ENCODE peak calls at places on chromosomes 4 and X, in six cellular contexts. One of them, this sample, is unnamed.

GRCh38 chr4:55127521-55127920 is 2.1 kb upstream of the KDR start:
- DNase-seq in H1: no peak
- DNase-seq in stomach: no peak
- DNase-seq in transverse colon: no peak
- DNase-seq in sigmoid colon: no peak
- DNase-seq in HCT116: no peak
- DNase-seq in this sample: no peak

GRCh38 chr4:129240816-129241215 is 144.9 kb downstream of the C4orf33 start:
- DNase-seq in H1: no peak
- DNase-seq in stomach: no peak
- DNase-seq in transverse colon: no peak
- DNase-seq in sigmoid colon: no peak
- DNase-seq in HCT116: no peak
- DNase-seq in this sample: no peak

GRCh38 chr4:184668096-184668495 is 18.6 kb downstream of the PRIMPOL start:
- DNase-seq in H1: no peak
- DNase-seq in stomach: no peak
- DNase-seq in transverse colon: no peak
- DNase-seq in sigmoid colon: no peak
- DNase-seq in HCT116: no peak
- DNase-seq in this sample: no peak

GRCh38 chr4:100511906-100512305 is 5.9 kb downstream of the EMCN start:
- DNase-seq in H1: no peak
- DNase-seq in stomach: no peak
- DNase-seq in transverse colon: no peak
- DNase-seq in sigmoid colon: no peak
- DNase-seq in HCT116: no peak
- DNase-seq in this sample: no peak

GRCh38 chr4:123559955-123560669 is 163.5 kb downstream of the SPRY1 start:
- DNase-seq in H1: no peak
- DNase-seq in stomach: no peak
- DNase-seq in transverse colon: no peak
- DNase-seq in sigmoid colon: no peak
- DNase-seq in HCT116: no peak
- DNase-seq in this sample: no peak

GRCh38 chrX:1323315-1323714 is 13.3 kb upstream of the IL3RA start:
- DNase-seq in H1: peak
- DNase-seq in stomach: peak
- DNase-seq in transverse colon: peak
- DNase-seq in sigmoid colon: no peak
- DNase-seq in HCT116: peak
- DNase-seq in this sample: no peak

GRCh38 chr4:9952415-9952950 is 68.8 kb downstream of the SLC2A9 start:
- DNase-seq in H1: no peak
- DNase-seq in stomach: no peak
- DNase-seq in transverse colon: no peak
- DNase-seq in sigmoid colon: no peak
- DNase-seq in HCT116: no peak
- DNase-seq in this sample: no peak

GRCh38 chr4:126130200-126130599 is 815.4 kb downstream of the FAT4 start:
- DNase-seq in H1: no peak
- DNase-seq in stomach: no peak
- DNase-seq in transverse colon: no peak
- DNase-seq in sigmoid colon: no peak
- DNase-seq in HCT116: no peak
- DNase-seq in this sample: no peak

GRCh38 chr4:121266982-121267381 is 102.9 kb upstream of the TNIP3 start:
- DNase-seq in H1: no peak
- DNase-seq in stomach: no peak
- DNase-seq in transverse colon: no peak
- DNase-seq in sigmoid colon: no peak
- DNase-seq in HCT116: no peak
- DNase-seq in this sample: no peak

DNA sequence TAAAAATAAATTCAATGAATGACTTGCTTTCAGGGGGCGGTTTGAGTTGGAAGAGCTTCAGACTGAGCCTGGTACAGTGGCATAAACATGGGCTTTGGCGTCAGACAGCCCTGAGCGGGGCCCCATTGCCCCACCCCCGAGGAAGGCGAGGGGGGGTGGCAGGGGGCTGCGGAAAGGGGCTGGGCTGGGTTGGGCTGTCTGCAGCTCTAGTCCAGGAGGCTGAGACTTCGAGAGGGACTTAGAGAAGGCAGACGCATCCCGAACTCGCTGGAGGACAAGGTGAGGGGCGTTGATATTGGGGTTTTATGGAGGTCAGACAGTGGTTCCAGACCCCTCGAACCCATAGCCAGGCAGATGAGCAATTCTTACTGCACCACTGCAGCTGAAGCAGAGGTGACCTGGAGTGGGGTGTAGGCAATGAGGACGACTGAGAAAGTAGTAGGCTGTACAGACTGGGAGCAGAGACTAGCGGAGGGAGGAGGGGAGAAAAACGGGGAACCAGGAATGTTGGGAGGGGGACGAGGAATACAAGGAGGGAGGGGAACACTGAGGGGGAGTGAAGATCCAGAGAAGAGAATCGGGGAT is at the start of gene MAGED2:
- DNase-seq in H1: no peak
- DNase-seq in stomach: no peak
- DNase-seq in transverse colon: peak
- DNase-seq in sigmoid colon: no peak
- DNase-seq in HCT116: no peak
- DNase-seq in this sample: no peak
- TF ChIP-seq POLR2AphosphoS5 in H1: no peak
- TF ChIP-seq POLR2AphosphoS5 in stomach: no peak
- TF ChIP-seq POLR2AphosphoS5 in transverse colon: peak
- TF ChIP-seq POLR2AphosphoS5 in sigmoid colon: peak
- TF ChIP-seq POLR2AphosphoS5 in HCT116: no peak
- TF ChIP-seq POLR2AphosphoS5 in this sample: no peak

GRCh38 chrX:34658316-34658715 is 1.2 kb upstream of the TMEM47 start:
- DNase-seq in H1: no peak
- DNase-seq in stomach: no peak
- DNase-seq in transverse colon: no peak
- DNase-seq in sigmoid colon: no peak
- DNase-seq in HCT116: no peak
- DNase-seq in this sample: no peak

GRCh38 chrX:34655496-34656258 is 1.4 kb downstream of the TMEM47 start:
- DNase-seq in H1: no peak
- DNase-seq in stomach: no peak
- DNase-seq in transverse colon: no peak
- DNase-seq in sigmoid colon: no peak
- DNase-seq in HCT116: no peak
- DNase-seq in this sample: no peak

GRCh38 chrX:34654939-34655338 is 2.1 kb downstream of the TMEM47 start:
- DNase-seq in H1: no peak
- DNase-seq in stomach: no peak
- DNase-seq in transverse colon: no peak
- DNase-seq in sigmoid colon: no peak
- DNase-seq in HCT116: no peak
- DNase-seq in this sample: no peak

GRCh38 chrX:34656467-34656841 is 631 bp downstream of the TMEM47 start:
- DNase-seq in H1: no peak
- DNase-seq in stomach: no peak
- DNase-seq in transverse colon: no peak
- DNase-seq in sigmoid colon: peak
- DNase-seq in HCT116: no peak
- DNase-seq in this sample: no peak

GRCh38 chrX:34656842-34657780 is at the start of gene TMEM47:
- DNase-seq in H1: peak
- DNase-seq in stomach: peak
- DNase-seq in transverse colon: peak
- DNase-seq in sigmoid colon: peak
- DNase-seq in HCT116: no peak
- DNase-seq in this sample: peak
- TF ChIP-seq POLR2A in H1: peak
- TF ChIP-seq POLR2A in stomach: no peak
- TF ChIP-seq POLR2A in transverse colon: no peak
- TF ChIP-seq POLR2A in sigmoid colon: no peak
- TF ChIP-seq POLR2A in HCT116: no peak
- TF ChIP-seq POLR2A in this sample: peak

GRCh38 chr4:40300371-40301162 is 34.6 kb upstream of the CHRNA9 start:
- DNase-seq in H1: no peak
- DNase-seq in stomach: no peak
- DNase-seq in transverse colon: no peak
- DNase-seq in sigmoid colon: no peak
- DNase-seq in HCT116: no peak
- DNase-seq in this sample: no peak

GRCh38 chr4:40299126-40299525 is 36.0 kb upstream of the CHRNA9 start:
- DNase-seq in H1: no peak
- DNase-seq in stomach: no peak
- DNase-seq in transverse colon: no peak
- DNase-seq in sigmoid colon: no peak
- DNase-seq in HCT116: no peak
- DNase-seq in this sample: no peak

GRCh38 chr4:40303751-40304150 is 31.4 kb upstream of the CHRNA9 start:
- DNase-seq in H1: no peak
- DNase-seq in stomach: no peak
- DNase-seq in transverse colon: no peak
- DNase-seq in sigmoid colon: no peak
- DNase-seq in HCT116: no peak
- DNase-seq in this sample: no peak

GRCh38 chr4:40299704-40300336 is 35.3 kb upstream of the CHRNA9 start:
- DNase-seq in H1: no peak
- DNase-seq in stomach: peak
- DNase-seq in transverse colon: no peak
- DNase-seq in sigmoid colon: no peak
- DNase-seq in HCT116: no peak
- DNase-seq in this sample: no peak

DNA sequence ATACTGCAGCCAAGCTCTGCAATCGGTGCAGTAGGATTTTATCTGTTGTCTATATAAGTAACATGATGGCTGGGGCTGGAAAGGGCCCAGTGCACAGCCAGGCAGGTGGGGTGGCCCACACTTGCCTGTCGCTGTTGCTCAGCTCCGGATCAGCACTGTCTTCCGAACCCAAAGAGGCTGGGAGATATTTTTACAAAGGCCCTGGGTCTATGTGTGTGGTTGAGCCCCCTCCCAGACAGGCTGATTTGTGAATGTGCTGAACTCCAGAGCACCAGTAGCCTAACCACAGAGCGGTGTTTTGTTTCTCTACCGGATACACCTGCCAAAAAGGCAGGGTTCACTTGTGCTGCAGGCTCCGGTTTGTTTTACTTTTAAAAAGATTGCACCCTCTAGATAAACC is 33.5 kb upstream of the CHRNA9 start:
- DNase-seq in H1: no peak
- DNase-seq in stomach: no peak
- DNase-seq in transverse colon: peak
- DNase-seq in sigmoid colon: peak
- DNase-seq in HCT116: no peak
- DNase-seq in this sample: no peak
- TF ChIP-seq POLR2AphosphoS5 in H1: no peak
- TF ChIP-seq POLR2AphosphoS5 in stomach: no peak
- TF ChIP-seq POLR2AphosphoS5 in transverse colon: peak
- TF ChIP-seq POLR2AphosphoS5 in sigmoid colon: no peak
- TF ChIP-seq POLR2AphosphoS5 in HCT116: no peak
- TF ChIP-seq POLR2AphosphoS5 in this sample: no peak

GRCh38 chrX:19182785-19183184 is 60.5 kb upstream of the ADGRG2 start:
- DNase-seq in H1: no peak
- DNase-seq in stomach: no peak
- DNase-seq in transverse colon: no peak
- DNase-seq in sigmoid colon: no peak
- DNase-seq in HCT116: no peak
- DNase-seq in this sample: no peak
- TF ChIP-seq POLR2A in H1: no peak
- TF ChIP-seq POLR2A in stomach: no peak
- TF ChIP-seq POLR2A in transverse colon: no peak
- TF ChIP-seq POLR2A in sigmoid colon: no peak
- TF ChIP-seq POLR2A in HCT116: no peak
- TF ChIP-seq POLR2A in this sample: no peak

This sample was measured in suprapubic skin.